ENCODE peak calls at places on chromosome 18, in seven cellular contexts. P, Z, G, N, V, H and F are unnamed samples.
A peak's percentile ranks its signal among the peaks of the same experiment; 100 is the strongest.

GRCh38 chr18:67600781-67601180 is 84.3 kb upstream of the DSEL start:
- DNase-seq in H (no peak), G (no peak), P (no peak), V (no peak), Z (no peak), N (no peak), F (no peak)

GRCh38 chr18:70420151-70420898 is 131.5 kb downstream of the SOCS6 start:
- DNase-seq in V (no peak), Z (no peak), P (no peak), G (no peak), H (no peak), N (no peak), F (no peak)

GRCh38 chr18:44047585-44047984 is 633.1 kb upstream of the SETBP1 start:
- DNase-seq in H (no peak), V (no peak), N (no peak), P (no peak), G (no peak), Z (no peak), F (no peak)

GRCh38 chr18:11176416-11176815 is 27.0 kb upstream of the PIEZO2 start:
- DNase-seq in N (no peak), H (no peak), P (no peak), G (no peak), V (no peak), Z (no peak), F (no peak)

GRCh38 chr18:470661-471501 is 29.6 kb downstream of the COLEC12 start:
- DNase-seq in V (no peak), N (no peak), Z (no peak), G (no peak), H (no peak), P (no peak), F (no peak)

GRCh38 chr18:50944245-50944917 is 23.5 kb upstream of the ELAC1 start:
- DNase-seq in P (no peak), G (no peak), N (no peak), H (no peak), V (no peak), Z (no peak), F (no peak)

GRCh38 chr18:26482567-26482966 is 65.8 kb downstream of the KCTD1 start:
- DNase-seq in P (no peak), G (no peak), V (no peak), H (no peak), N (no peak), Z (no peak), F (no peak)

GRCh38 chr18:23977709-23978483 is 36.7 kb upstream of the TTC39C start:
- DNase-seq in G (no peak), H (no peak), P (no peak), V (no peak), Z (no peak), N (no peak), F (no peak)

GRCh38 chr18:25229080-25229479 is 122.9 kb downstream of the ZNF521 start:
- DNase-seq in N (no peak), V (peak; percentile 40), Z (no peak), P (no peak), G (peak; percentile 61), H (no peak), F (no peak)

GRCh38 chr18:10715791-10716190 is 190.0 kb downstream of the NAPG start:
- DNase-seq in Z (no peak), V (no peak), P (no peak), G (no peak), H (peak; percentile 6), N (no peak), F (no peak)

GRCh38 chr18:36849288-36850011 is 20.5 kb downstream of the KIAA1328 start:
- DNase-seq in Z (no peak), G (no peak), P (no peak), H (no peak), V (no peak), N (no peak), F (no peak)

GRCh38 chr18:67509711-67510110 is 6.8 kb downstream of the DSEL start:
- DNase-seq in G (no peak), Z (no peak), P (peak; percentile 69), H (no peak), V (no peak), N (no peak), F (no peak)

GRCh38 chr18:49162226-49162848 is 211.6 kb upstream of the SMAD7 start:
- DNase-seq in G (no peak), N (no peak), P (no peak), Z (no peak), H (no peak), V (no peak), F (no peak)

GRCh38 chr18:37407571-37407970 is 158.0 kb downstream of the CELF4 start:
- DNase-seq in H (no peak), V (no peak), G (no peak), Z (no peak), N (no peak), P (no peak), F (no peak)

GRCh38 chr18:76256897-76257500 is 238.0 kb downstream of the ZNF516 start:
- DNase-seq in Z (no peak), V (peak; percentile 29), P (peak; percentile 39), N (no peak), H (peak; percentile 16), G (peak; percentile 73), F (no peak)

GRCh38 chr18:58996131-58996632 is 131.5 kb downstream of the ZNF532 start:
- DNase-seq in V (no peak), Z (no peak), H (no peak), N (no peak), G (no peak), P (no peak), F (no peak)

GRCh38 chr18:41436772-41437171 is 518.3 kb upstream of the PIK3C3 start:
- DNase-seq in G (no peak), P (no peak), N (no peak), Z (no peak), V (no peak), H (no peak), F (no peak)

GRCh38 chr18:36128907-36129299 is 237 bp downstream of the SLC39A6 start:
- DNase-seq in G (no peak), P (no peak), H (no peak), Z (no peak), V (no peak), N (no peak), F (no peak)

GRCh38 chr18:74360852-74361640 is 45.4 kb downstream of the C18orf63 start:
- DNase-seq in P (no peak), G (no peak), V (no peak), H (no peak), Z (no peak), N (no peak), F (no peak)

GRCh38 chr18:13375302-13376255 is 157.0 kb downstream of the LDLRAD4 start:
- DNase-seq in G (no peak), Z (peak; percentile 80), N (peak; percentile 85), H (peak; percentile 68), V (peak; percentile 38), P (no peak), F (no peak)